ENCODE peak calls at places on chromosomes 7 and 10, in six cellular contexts. One of them, this sample, is unnamed.

GRCh38 chr10:71074176-71074755 is 138.1 kb upstream of the UNC5B start:
- DNase-seq in NCI-H1092 treated with DMSO at 0.1 percent for 48 hours: no peak
- DNase-seq in 8988T: no peak
- DNase-seq in CD8-positive, alpha-beta T cell: no peak
- DNase-seq in EH: no peak
- DNase-seq in progenitor cell of endocrine pancreas: no peak
- DNase-seq in this sample: no peak

GRCh38 chr10:97759981-97760345 is 11.8 kb downstream of the SFRP5 start:
- DNase-seq in NCI-H1092 treated with DMSO at 0.1 percent for 48 hours: no peak
- DNase-seq in CD8-positive, alpha-beta T cell: no peak
- DNase-seq in 8988T: no peak
- DNase-seq in EH: no peak
- DNase-seq in progenitor cell of endocrine pancreas: no peak
- DNase-seq in this sample: no peak

GRCh38 chr10:62250594-62251198 is 17.9 kb downstream of the RTKN2 start:
- DNase-seq in 8988T: no peak
- DNase-seq in CD8-positive, alpha-beta T cell: no peak
- DNase-seq in NCI-H1092 treated with DMSO at 0.1 percent for 48 hours: no peak
- DNase-seq in EH: peak
- DNase-seq in progenitor cell of endocrine pancreas: no peak
- DNase-seq in this sample: no peak

GRCh38 chr7:43693687-43694398 is 35.5 kb downstream of the COA1 start:
- DNase-seq in NCI-H1092 treated with DMSO at 0.1 percent for 48 hours: no peak
- DNase-seq in 8988T: no peak
- DNase-seq in progenitor cell of endocrine pancreas: no peak
- DNase-seq in EH: peak
- DNase-seq in CD8-positive, alpha-beta T cell: no peak
- DNase-seq in this sample: no peak

GRCh38 chr7:19670806-19671205 is 38.0 kb downstream of the POLR1F start:
- DNase-seq in EH: no peak
- DNase-seq in CD8-positive, alpha-beta T cell: no peak
- DNase-seq in NCI-H1092 treated with DMSO at 0.1 percent for 48 hours: no peak
- DNase-seq in progenitor cell of endocrine pancreas: no peak
- DNase-seq in 8988T: no peak
- DNase-seq in this sample: no peak

GRCh38 chr7:88226886-88227516 is 7.2 kb upstream of the SRI start:
- DNase-seq in progenitor cell of endocrine pancreas: no peak
- DNase-seq in 8988T: no peak
- DNase-seq in CD8-positive, alpha-beta T cell: no peak
- DNase-seq in NCI-H1092 treated with DMSO at 0.1 percent for 48 hours: no peak
- DNase-seq in EH: peak
- DNase-seq in this sample: no peak

GRCh38 chr7:154769011-154769410 is 233.9 kb downstream of the PAXIP1 start:
- DNase-seq in NCI-H1092 treated with DMSO at 0.1 percent for 48 hours: no peak
- DNase-seq in 8988T: no peak
- DNase-seq in EH: no peak
- DNase-seq in progenitor cell of endocrine pancreas: no peak
- DNase-seq in CD8-positive, alpha-beta T cell: no peak
- DNase-seq in this sample: no peak

GRCh38 chr10:79610601-79611191 is at the start of gene SFTPA1:
- DNase-seq in NCI-H1092 treated with DMSO at 0.1 percent for 48 hours: no peak
- DNase-seq in 8988T: no peak
- DNase-seq in CD8-positive, alpha-beta T cell: no peak
- DNase-seq in progenitor cell of endocrine pancreas: no peak
- DNase-seq in EH: no peak
- DNase-seq in this sample: no peak

GRCh38 chr10:11533328-11533781 is 78.1 kb downstream of the USP6NL start:
- DNase-seq in NCI-H1092 treated with DMSO at 0.1 percent for 48 hours: no peak
- DNase-seq in 8988T: no peak
- DNase-seq in EH: peak
- DNase-seq in CD8-positive, alpha-beta T cell: no peak
- DNase-seq in progenitor cell of endocrine pancreas: no peak
- DNase-seq in this sample: no peak

GRCh38 chr10:103799341-103799740 is 56.0 kb downstream of the SH3PXD2A start:
- DNase-seq in NCI-H1092 treated with DMSO at 0.1 percent for 48 hours: no peak
- DNase-seq in EH: peak
- DNase-seq in CD8-positive, alpha-beta T cell: no peak
- DNase-seq in 8988T: no peak
- DNase-seq in progenitor cell of endocrine pancreas: no peak
- DNase-seq in this sample: no peak

GRCh38 chr10:3805227-3805790 is 20.3 kb upstream of the KLF6 start:
- DNase-seq in progenitor cell of endocrine pancreas: no peak
- DNase-seq in CD8-positive, alpha-beta T cell: no peak
- DNase-seq in NCI-H1092 treated with DMSO at 0.1 percent for 48 hours: no peak
- DNase-seq in EH: peak
- DNase-seq in 8988T: no peak
- DNase-seq in this sample: peak

GRCh38 chr7:148807451-148807850 is 76.6 kb downstream of the EZH2 start:
- DNase-seq in 8988T: no peak
- DNase-seq in progenitor cell of endocrine pancreas: no peak
- DNase-seq in EH: no peak
- DNase-seq in CD8-positive, alpha-beta T cell: no peak
- DNase-seq in NCI-H1092 treated with DMSO at 0.1 percent for 48 hours: no peak
- DNase-seq in this sample: no peak

GRCh38 chr10:3666525-3667302 is 118.3 kb downstream of the KLF6 start:
- DNase-seq in progenitor cell of endocrine pancreas: no peak
- DNase-seq in EH: no peak
- DNase-seq in NCI-H1092 treated with DMSO at 0.1 percent for 48 hours: no peak
- DNase-seq in 8988T: no peak
- DNase-seq in CD8-positive, alpha-beta T cell: no peak
- DNase-seq in this sample: no peak

GRCh38 chr7:156156734-156157408 is 344.6 kb upstream of the SHH start:
- DNase-seq in 8988T: peak
- DNase-seq in progenitor cell of endocrine pancreas: peak
- DNase-seq in EH: no peak
- DNase-seq in NCI-H1092 treated with DMSO at 0.1 percent for 48 hours: peak
- DNase-seq in CD8-positive, alpha-beta T cell: no peak
- DNase-seq in this sample: no peak

GRCh38 chr10:61923210-61924024 is 21.9 kb downstream of the ARID5B start:
- DNase-seq in EH: peak
- DNase-seq in 8988T: no peak
- DNase-seq in NCI-H1092 treated with DMSO at 0.1 percent for 48 hours: peak
- DNase-seq in CD8-positive, alpha-beta T cell: no peak
- DNase-seq in progenitor cell of endocrine pancreas: no peak
- DNase-seq in this sample: no peak

GRCh38 chr7:48424731-48425130 is 253.5 kb downstream of the ABCA13 start:
- DNase-seq in NCI-H1092 treated with DMSO at 0.1 percent for 48 hours: peak
- DNase-seq in progenitor cell of endocrine pancreas: no peak
- DNase-seq in 8988T: no peak
- DNase-seq in EH: no peak
- DNase-seq in CD8-positive, alpha-beta T cell: no peak
- DNase-seq in this sample: no peak

GRCh38 chr10:125008689-125009579 is 67.0 kb downstream of the ZRANB1 start:
- DNase-seq in 8988T: no peak
- DNase-seq in progenitor cell of endocrine pancreas: no peak
- DNase-seq in CD8-positive, alpha-beta T cell: no peak
- DNase-seq in EH: no peak
- DNase-seq in NCI-H1092 treated with DMSO at 0.1 percent for 48 hours: no peak
- DNase-seq in this sample: no peak

GRCh38 chr7:20786049-20786412 is 655 bp downstream of the SP8 start:
- DNase-seq in progenitor cell of endocrine pancreas: no peak
- DNase-seq in CD8-positive, alpha-beta T cell: no peak
- DNase-seq in NCI-H1092 treated with DMSO at 0.1 percent for 48 hours: peak
- DNase-seq in 8988T: no peak
- DNase-seq in EH: no peak
- DNase-seq in this sample: no peak

This sample was measured in naive B cell.